ENCODE peak calls at places on chromosomes 16 and 17, in seven cellular contexts. C, N, A, S, U, M and E are unnamed samples.

GRCh38 chr16:3612510-3613466 is 1.4 kb upstream of the SLX4 start:
- DNase-seq in C (peak; percentile 68), N (no peak), A (no peak), S (no peak), U (no peak), M (no peak), E (no peak)

GRCh38 chr17:44187131-44187899 is 543 bp downstream of the TMUB2 start:
- DNase-seq in C (peak; percentile 88), N (no peak), A (no peak), S (peak; percentile 17), U (no peak), M (peak; percentile 81), E (no peak)

GRCh38 chr17:71188811-71189492 is 931.9 kb upstream of the SOX9 start:
- DNase-seq in C (no peak), N (no peak), A (no peak), S (peak; percentile 90), U (no peak), M (no peak), E (no peak)

GRCh38 chr17:21041753-21042433 is 918 bp downstream of the USP22 start:
- DNase-seq in C (peak; percentile 97), N (peak; percentile 84), A (peak; percentile 75), S (peak; percentile 70), U (peak; percentile 84), M (peak; percentile 89), E (peak; percentile 31)

GRCh38 chr16:89847056-89847929 is 19.0 kb downstream of the SPIRE2 start:
- DNase-seq in C (no peak), N (no peak), A (no peak), S (no peak), U (no peak), M (no peak), E (peak; percentile 10)

GRCh38 chr17:36089888-36090836 is at the start of gene CCL3:
- DNase-seq in C (no peak), N (peak; percentile 28), A (peak; percentile 50), S (peak; percentile 11), U (no peak), M (no peak), E (no peak)

GRCh38 chr17:2593846-2594656 is 597 bp downstream of the PAFAH1B1 start:
- DNase-seq in C (peak; percentile 96), N (peak; percentile 79), A (peak; percentile 79), S (peak; percentile 75), U (peak; percentile 65), M (peak; percentile 81), E (peak; percentile 61)

GRCh38 chr16:13811834-13812233 is 108.1 kb upstream of the ERCC4 start:
- DNase-seq in C (no peak), N (no peak), A (no peak), S (no peak), U (no peak), M (no peak), E (no peak)

GRCh38 chr17:45702666-45703266 is 81.4 kb upstream of the CRHR1 start:
- DNase-seq in C (no peak), N (no peak), A (no peak), S (peak; percentile 29), U (no peak), M (no peak), E (no peak)

GRCh38 chr17:44556854-44557606 is at the start of gene FZD2:
- DNase-seq in C (peak; percentile 93), N (peak; percentile 93), A (no peak), S (peak; percentile 93), U (peak; percentile 38), M (peak; percentile 91), E (peak; percentile 89)

GRCh38 chr16:56183266-56183665 is 8.0 kb upstream of the GNAO1 start:
- DNase-seq in C (no peak), N (no peak), A (no peak), S (no peak), U (no peak), M (no peak), E (no peak)

GRCh38 chr16:58299757-58300349 is 5.0 kb upstream of the PRSS54 start:
- DNase-seq in C (no peak), N (no peak), A (no peak), S (peak; percentile 4), U (no peak), M (no peak), E (no peak)

GRCh38 chr17:80424261-80424660 is 9.3 kb downstream of the ENDOV start:
- DNase-seq in C (no peak), N (no peak), A (no peak), S (no peak), U (no peak), M (no peak), E (no peak)

GRCh38 chr16:84497418-84497817 is 7.0 kb downstream of the MEAK7 start:
- DNase-seq in C (no peak), N (no peak), A (no peak), S (no peak), U (no peak), M (no peak), E (no peak)

GRCh38 chr17:51487947-51488346 is 227.6 kb downstream of the UTP18 start:
- DNase-seq in C (no peak), N (no peak), A (peak; percentile 7), S (peak; percentile 20), U (no peak), M (no peak), E (no peak)

GRCh38 chr17:75271233-75271954 is 363 bp upstream of the MIF4GD start:
- DNase-seq in C (peak; percentile 94), N (peak; percentile 63), A (peak; percentile 83), S (peak; percentile 60), U (peak; percentile 63), M (peak; percentile 74), E (peak; percentile 62)

GRCh38 chr17:39677581-39678339 is 9.5 kb downstream of the PNMT start:
- DNase-seq in C (no peak), N (no peak), A (no peak), S (no peak), U (peak; percentile 36), M (no peak), E (peak; percentile 30)

GRCh38 chr16:66849021-66849420 is 4.8 kb downstream of the CA7 start:
- DNase-seq in C (no peak), N (no peak), A (no peak), S (no peak), U (no peak), M (no peak), E (no peak)

GRCh38 chr17:40264458-40265185 is 23.1 kb upstream of the CDC6 start:
- DNase-seq in C (no peak), N (no peak), A (no peak), S (no peak), U (no peak), M (no peak), E (no peak)

GRCh38 chr16:81823111-81823510 is 44.0 kb downstream of the PLCG2 start:
- DNase-seq in C (no peak), N (no peak), A (no peak), S (no peak), U (no peak), M (no peak), E (no peak)

GRCh38 chr16:22296225-22297113 is 740 bp upstream of the POLR3E start:
- DNase-seq in C (no peak), N (no peak), A (no peak), S (no peak), U (no peak), M (no peak), E (no peak)

GRCh38 chr17:42274812-42275526 is 1.2 kb downstream of the STAT5B start:
- DNase-seq in C (no peak), N (no peak), A (no peak), S (no peak), U (no peak), M (no peak), E (no peak)

GRCh38 chr16:9680021-9680655 is 502.1 kb downstream of the GRIN2A start:
- DNase-seq in C (no peak), N (no peak), A (no peak), S (no peak), U (no peak), M (no peak), E (no peak)

GRCh38 chr17:37701424-37702020 is 43.3 kb downstream of the HNF1B start:
- DNase-seq in C (no peak), N (peak; percentile 14), A (peak; percentile 29), S (no peak), U (no peak), M (peak; percentile 4), E (no peak)

GRCh38 chr16:81778861-81779539 is at the start of gene PLCG2:
- DNase-seq in C (peak; percentile 92), N (no peak), A (peak; percentile 62), S (peak; percentile 74), U (no peak), M (peak; percentile 18), E (no peak)

GRCh38 chr17:37708616-37709212 is 36.1 kb downstream of the HNF1B start:
- DNase-seq in C (no peak), N (no peak), A (no peak), S (peak; percentile 75), U (no peak), M (no peak), E (no peak)

GRCh38 chr17:4301066-4301465 is 37.3 kb upstream of the ANKFY1 start:
- DNase-seq in C (no peak), N (no peak), A (no peak), S (no peak), U (peak; percentile 57), M (no peak), E (no peak)

GRCh38 chr16:872436-873242 is 72.1 kb upstream of the GNG13 start:
- DNase-seq in C (no peak), N (no peak), A (no peak), S (no peak), U (no peak), M (no peak), E (no peak)

GRCh38 chr17:68812876-68813584 is 142.2 kb downstream of the ABCA8 start:
- DNase-seq in C (no peak), N (no peak), A (no peak), S (no peak), U (no peak), M (no peak), E (no peak)

GRCh38 chr16:67608367-67608766 is 36.6 kb upstream of the CARMIL2 start:
- DNase-seq in C (no peak), N (no peak), A (no peak), S (no peak), U (no peak), M (no peak), E (no peak)

GRCh38 chr16:30342751-30343490 is 12.2 kb downstream of the CD2BP2 start:
- DNase-seq in C (peak; percentile 78), N (no peak), A (no peak), S (no peak), U (no peak), M (no peak), E (no peak)

GRCh38 chr16:590165-590874 is 454 bp downstream of the RAB40C start:
- DNase-seq in C (peak; percentile 92), N (peak; percentile 21), A (no peak), S (peak; percentile 45), U (no peak), M (no peak), E (peak; percentile 37)

GRCh38 chr17:70636517-70637133 is 467.3 kb downstream of the KCNJ2 start:
- DNase-seq in C (no peak), N (peak; percentile 52), A (no peak), S (peak; percentile 30), U (no peak), M (peak; percentile 52), E (peak; percentile 62)

GRCh38 chr17:50355701-50356341 is 9.9 kb downstream of the XYLT2 start:
- DNase-seq in C (peak; percentile 83), N (no peak), A (no peak), S (peak; percentile 34), U (no peak), M (no peak), E (no peak)

GRCh38 chr17:72832306-72832705 is 260.2 kb downstream of the SLC39A11 start:
- DNase-seq in C (no peak), N (no peak), A (no peak), S (no peak), U (no peak), M (no peak), E (no peak)

GRCh38 chr17:65594585-65594940 is 33.1 kb upstream of the AXIN2 start:
- DNase-seq in C (no peak), N (no peak), A (no peak), S (no peak), U (no peak), M (no peak), E (no peak)

GRCh38 chr16:84774810-84775209 is 45.0 kb upstream of the CRISPLD2 start:
- DNase-seq in C (peak; percentile 70), N (peak; percentile 69), A (no peak), S (peak; percentile 77), U (no peak), M (no peak), E (no peak)